ENCODE peak calls at places on chromosomes 7 and 10, in nine cellular contexts. P is neuronal stem cell, H is keratinocyte, Z is HepG2, R is mammary epithelial cell, T is fibroblast of lung, Q is PC-9, J is PC-3, S is endothelial cell of umbilical vein. K is an unnamed sample.
A peak's percentile ranks its signal among the peaks of the same experiment; 100 is the strongest.

GRCh38 chr10:126137557-126138221 is 241.3 kb downstream of the FANK1 start:
- DNase-seq in P (no peak), H (no peak), Z (no peak), R (peak; percentile 27), T (peak; percentile 65), Q (no peak), J (no peak), S (no peak), K (peak; percentile 18)

GRCh38 chr7:37282927-37283326 is 165.7 kb downstream of the ELMO1 start:
- DNase-seq in P (no peak), H (no peak), Z (no peak), R (no peak), T (no peak), Q (no peak), J (no peak), S (no peak), K (no peak)

GRCh38 chr7:4641091-4641666 is 40.9 kb upstream of the FOXK1 start:
- DNase-seq in P (no peak), H (no peak), Z (no peak), R (no peak), T (no peak), Q (no peak), J (no peak), S (no peak), K (no peak)

GRCh38 chr10:31353574-31353973 is 34.6 kb downstream of the ZEB1 start:
- DNase-seq in P (no peak), H (peak; percentile 50), Z (peak; percentile 46), R (peak; percentile 92), T (peak; percentile 88), Q (peak; percentile 31), J (peak; percentile 88), S (peak; percentile 66), K (peak; percentile 87)

GRCh38 chr7:99622596-99622995 is 5.8 kb downstream of the ZSCAN25 start:
- DNase-seq in P (no peak), H (no peak), Z (no peak), R (peak; percentile 72), T (no peak), Q (no peak), J (no peak), S (no peak), K (no peak)

GRCh38 chr10:132657737-132658136 is 120.2 kb downstream of the INPP5A start:
- DNase-seq in P (no peak), H (no peak), Z (no peak), R (no peak), T (no peak), Q (no peak), J (no peak), S (no peak), K (no peak)

GRCh38 chr10:7734821-7735220 is 31.7 kb downstream of the ITIH2 start:
- DNase-seq in P (no peak), H (no peak), Z (no peak), R (no peak), T (no peak), Q (no peak), J (no peak), S (no peak), K (no peak)

GRCh38 chr7:98627062-98627790 is 10.1 kb downstream of the NPTX2 start:
- DNase-seq in P (no peak), H (no peak), Z (no peak), R (no peak), T (no peak), Q (no peak), J (no peak), S (no peak), K (no peak)

GRCh38 chr7:28793383-28793782 is 164.7 kb downstream of the TRIL start:
- DNase-seq in P (no peak), H (no peak), Z (no peak), R (no peak), T (no peak), Q (no peak), J (peak; percentile 4), S (no peak), K (no peak)

GRCh38 chr10:100980327-100981110 is 6.8 kb downstream of the MRPL43 start:
- DNase-seq in P (no peak), H (no peak), Z (no peak), R (no peak), T (no peak), Q (no peak), J (no peak), S (no peak), K (no peak)

GRCh38 chr7:103573479-103574058 is 127.6 kb upstream of the SLC26A5 start:
- DNase-seq in P (peak; percentile 39), H (no peak), Z (peak; percentile 7), R (peak; percentile 15), T (peak; percentile 35), Q (no peak), J (peak; percentile 78), S (peak; percentile 58), K (peak; percentile 41)

GRCh38 chr7:32357535-32358277 is 132.5 kb downstream of the LSM5 start:
- DNase-seq in P (peak; percentile 14), H (no peak), Z (no peak), R (peak; percentile 22), T (no peak), Q (no peak), J (peak; percentile 30), S (no peak), K (peak; percentile 0)

GRCh38 chr10:128210215-128211063 is 84.2 kb upstream of the MKI67 start:
- DNase-seq in P (peak; percentile 40), H (no peak), Z (peak; percentile 34), R (peak; percentile 12), T (peak; percentile 8), Q (peak; percentile 12), J (peak; percentile 51), S (peak; percentile 56), K (peak; percentile 47)

GRCh38 chr10:125343118-125343752 is 182.9 kb upstream of the CTBP2 start:
- DNase-seq in P (peak; percentile 3), H (no peak), Z (peak; percentile 7), R (peak; percentile 9), T (peak; percentile 16), Q (no peak), J (peak; percentile 55), S (peak; percentile 51), K (peak; percentile 49)

GRCh38 chr7:1670894-1671875 is 1.1 kb downstream of the ELFN1 start:
- DNase-seq in P (no peak), H (no peak), Z (no peak), R (no peak), T (no peak), Q (no peak), J (no peak), S (no peak), K (no peak)

GRCh38 chr10:115710136-115710535 is 562.9 kb downstream of the GFRA1 start:
- DNase-seq in P (no peak), H (no peak), Z (no peak), R (no peak), T (no peak), Q (no peak), J (no peak), S (no peak), K (peak; percentile 2)

GRCh38 chr10:74917481-74918077 is 91.2 kb downstream of the KAT6B start:
- DNase-seq in P (no peak), H (peak; percentile 66), Z (peak; percentile 83), R (peak; percentile 92), T (peak; percentile 93), Q (peak; percentile 36), J (peak; percentile 99), S (no peak), K (peak; percentile 86)

GRCh38 chr7:34497153-34497777 is 160.8 kb upstream of the NPSR1 start:
- DNase-seq in P (no peak), H (no peak), Z (no peak), R (no peak), T (no peak), Q (no peak), J (no peak), S (no peak), K (peak; percentile 8)

GRCh38 chr7:46317256-46317655 is 396.2 kb upstream of the IGFBP3 start:
- DNase-seq in P (no peak), H (no peak), Z (no peak), R (no peak), T (peak; percentile 31), Q (no peak), J (no peak), S (no peak), K (peak; percentile 57)

GRCh38 chr10:62231805-62232204 is 36.8 kb downstream of the RTKN2 start:
- DNase-seq in P (no peak), H (no peak), Z (peak; percentile 6), R (no peak), T (no peak), Q (no peak), J (peak; percentile 88), S (no peak), K (no peak)

GRCh38 chr10:83541096-83541495 is 598.2 kb upstream of the GHITM start:
- DNase-seq in P (no peak), H (no peak), Z (no peak), R (no peak), T (peak; percentile 64), Q (no peak), J (no peak), S (peak; percentile 15), K (no peak)

GRCh38 chr10:17562572-17562971 is 54.6 kb downstream of the HACD1 start:
- DNase-seq in P (no peak), H (no peak), Z (no peak), R (peak; percentile 4), T (peak; percentile 95), Q (no peak), J (no peak), S (peak; percentile 26), K (peak; percentile 15)

DNA sequence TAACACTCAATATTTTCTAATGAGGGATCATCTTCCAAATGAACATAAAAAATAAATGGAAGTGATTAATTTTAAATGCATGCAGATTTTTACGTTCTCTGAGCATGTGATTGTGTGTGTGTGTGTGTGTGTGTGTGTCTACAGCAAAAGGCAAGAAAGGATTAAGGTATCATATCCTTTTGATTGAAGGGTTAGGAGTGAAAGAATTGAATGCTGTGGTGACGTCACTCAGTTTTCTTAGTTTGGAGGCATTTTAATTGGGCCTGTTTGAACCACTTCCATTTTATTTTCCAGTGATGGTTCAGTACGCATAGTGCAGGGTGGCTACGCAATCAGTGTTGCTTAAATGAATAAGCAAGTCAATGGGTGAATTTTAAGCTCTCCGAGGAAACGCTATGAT is 31.2 kb downstream of the TACC2 start:
- DNase-seq in P (no peak), H (no peak), Z (no peak), R (no peak), T (no peak), Q (no peak), J (no peak), S (no peak), K (no peak)
- H3K4me3 ChIP-seq in P (no peak overlapping the region), H (no peak overlapping the region), Z (no peak overlapping the region), R (no peak overlapping the region), T (no peak overlapping the region), Q (peak overlapping the region; percentile 75), J (peak overlapping the region; percentile 67), S (no peak overlapping the region), K (no peak overlapping the region)

GRCh38 chr10:21208666-21209316 is 311.7 kb upstream of the NEBL start:
- DNase-seq in P (no peak), H (no peak), Z (no peak), R (peak; percentile 19), T (peak; percentile 12), Q (no peak), J (no peak), S (no peak), K (no peak)
- H2AFZ ChIP-seq in P (peak overlapping the region; percentile 26), H (no peak overlapping the region), Z (no peak overlapping the region), R (no peak overlapping the region), T (no peak overlapping the region), Q (peak overlapping the region; percentile 52), J (no peak overlapping the region), S (no peak overlapping the region), K (no peak overlapping the region)

GRCh38 chr10:97416565-97416964 is 9.4 kb upstream of the PGAM1 start:
- DNase-seq in P (no peak), H (no peak), Z (no peak), R (no peak), T (no peak), Q (no peak), J (no peak), S (no peak), K (no peak)
- H3K4me3 ChIP-seq in P (no peak overlapping the region), H (no peak overlapping the region), Z (no peak overlapping the region), R (no peak overlapping the region), T (no peak overlapping the region), Q (no peak overlapping the region), J (no peak overlapping the region), S (no peak overlapping the region), K (no peak overlapping the region)

GRCh38 chr10:43693602-43694001 is 44.9 kb upstream of the ZNF32 start:
- DNase-seq in P (no peak), H (no peak), Z (no peak), R (no peak), T (peak; percentile 76), Q (no peak), J (no peak), S (peak; percentile 54), K (no peak)
- H2AFZ ChIP-seq in P (no peak overlapping the region), H (no peak overlapping the region), Z (no peak overlapping the region), R (no peak overlapping the region), T (no peak overlapping the region), Q (no peak overlapping the region), J (no peak overlapping the region), S (no peak overlapping the region), K (no peak overlapping the region)

K was measured in GM23248.